ENCODE peak calls at places on chromosomes 7 and 10, in ten cellular contexts. One of them, this sample, is unnamed.

GRCh38 chr10:121070671-121071070 is 219.5 kb downstream of the WDR11 start:
- DNase-seq in K562: no peak
- DNase-seq in transverse colon: peak; percentile 23
- DNase-seq in choroid plexus epithelial cell: no peak
- DNase-seq in CD8-positive, alpha-beta T cell: no peak
- DNase-seq in astrocyte: no peak
- DNase-seq in effector memory CD4-positive, alpha-beta T cell: no peak
- DNase-seq in pancreas: no peak
- DNase-seq in GM12865: no peak
- DNase-seq in AG09309: no peak
- DNase-seq in this sample: no peak

GRCh38 chr10:112972606-112973005 is 22.6 kb downstream of the TCF7L2 start:
- DNase-seq in K562: no peak
- DNase-seq in transverse colon: no peak
- DNase-seq in choroid plexus epithelial cell: no peak
- DNase-seq in CD8-positive, alpha-beta T cell: no peak
- DNase-seq in astrocyte: no peak
- DNase-seq in effector memory CD4-positive, alpha-beta T cell: no peak
- DNase-seq in pancreas: no peak
- DNase-seq in GM12865: no peak
- DNase-seq in AG09309: no peak
- DNase-seq in this sample: no peak

GRCh38 chr7:137454169-137455166 is 110.9 kb upstream of the PTN start:
- DNase-seq in K562: peak; percentile 48
- DNase-seq in transverse colon: peak; percentile 13
- DNase-seq in choroid plexus epithelial cell: peak; percentile 93
- DNase-seq in CD8-positive, alpha-beta T cell: no peak
- DNase-seq in astrocyte: peak; percentile 73
- DNase-seq in effector memory CD4-positive, alpha-beta T cell: no peak
- DNase-seq in pancreas: no peak
- DNase-seq in GM12865: peak; percentile 32
- DNase-seq in AG09309: peak; percentile 64
- DNase-seq in this sample: peak; percentile 99

GRCh38 chr10:132069849-132070182 is 4.1 kb downstream of the JAKMIP3 start:
- DNase-seq in K562: no peak
- DNase-seq in transverse colon: no peak
- DNase-seq in choroid plexus epithelial cell: no peak
- DNase-seq in CD8-positive, alpha-beta T cell: no peak
- DNase-seq in astrocyte: no peak
- DNase-seq in effector memory CD4-positive, alpha-beta T cell: no peak
- DNase-seq in pancreas: no peak
- DNase-seq in GM12865: no peak
- DNase-seq in AG09309: no peak
- DNase-seq in this sample: no peak

GRCh38 chr10:45373783-45374450 is at the start of gene ALOX5:
- DNase-seq in K562: peak; percentile 89
- DNase-seq in transverse colon: peak; percentile 79
- DNase-seq in choroid plexus epithelial cell: no peak
- DNase-seq in CD8-positive, alpha-beta T cell: no peak
- DNase-seq in astrocyte: no peak
- DNase-seq in effector memory CD4-positive, alpha-beta T cell: peak; percentile 6
- DNase-seq in pancreas: peak; percentile 82
- DNase-seq in GM12865: peak; percentile 79
- DNase-seq in AG09309: no peak
- DNase-seq in this sample: no peak

GRCh38 chr7:138512885-138513284 is 52.8 kb downstream of the TRIM24 start:
- DNase-seq in K562: no peak
- DNase-seq in transverse colon: no peak
- DNase-seq in choroid plexus epithelial cell: no peak
- DNase-seq in CD8-positive, alpha-beta T cell: no peak
- DNase-seq in astrocyte: no peak
- DNase-seq in effector memory CD4-positive, alpha-beta T cell: no peak
- DNase-seq in pancreas: no peak
- DNase-seq in GM12865: no peak
- DNase-seq in AG09309: no peak
- DNase-seq in this sample: no peak

GRCh38 chr7:6164010-6164409 is 108.4 kb downstream of the CYTH3 start:
- DNase-seq in K562: no peak
- DNase-seq in transverse colon: no peak
- DNase-seq in choroid plexus epithelial cell: no peak
- DNase-seq in CD8-positive, alpha-beta T cell: no peak
- DNase-seq in astrocyte: no peak
- DNase-seq in effector memory CD4-positive, alpha-beta T cell: no peak
- DNase-seq in pancreas: no peak
- DNase-seq in GM12865: no peak
- DNase-seq in AG09309: no peak
- DNase-seq in this sample: no peak

GRCh38 chr10:93063977-93064660 is 3.5 kb downstream of the CYP26C1 start:
- DNase-seq in K562: no peak
- DNase-seq in transverse colon: no peak
- DNase-seq in choroid plexus epithelial cell: no peak
- DNase-seq in CD8-positive, alpha-beta T cell: no peak
- DNase-seq in astrocyte: no peak
- DNase-seq in effector memory CD4-positive, alpha-beta T cell: no peak
- DNase-seq in pancreas: no peak
- DNase-seq in GM12865: no peak
- DNase-seq in AG09309: no peak
- DNase-seq in this sample: no peak

DNA sequence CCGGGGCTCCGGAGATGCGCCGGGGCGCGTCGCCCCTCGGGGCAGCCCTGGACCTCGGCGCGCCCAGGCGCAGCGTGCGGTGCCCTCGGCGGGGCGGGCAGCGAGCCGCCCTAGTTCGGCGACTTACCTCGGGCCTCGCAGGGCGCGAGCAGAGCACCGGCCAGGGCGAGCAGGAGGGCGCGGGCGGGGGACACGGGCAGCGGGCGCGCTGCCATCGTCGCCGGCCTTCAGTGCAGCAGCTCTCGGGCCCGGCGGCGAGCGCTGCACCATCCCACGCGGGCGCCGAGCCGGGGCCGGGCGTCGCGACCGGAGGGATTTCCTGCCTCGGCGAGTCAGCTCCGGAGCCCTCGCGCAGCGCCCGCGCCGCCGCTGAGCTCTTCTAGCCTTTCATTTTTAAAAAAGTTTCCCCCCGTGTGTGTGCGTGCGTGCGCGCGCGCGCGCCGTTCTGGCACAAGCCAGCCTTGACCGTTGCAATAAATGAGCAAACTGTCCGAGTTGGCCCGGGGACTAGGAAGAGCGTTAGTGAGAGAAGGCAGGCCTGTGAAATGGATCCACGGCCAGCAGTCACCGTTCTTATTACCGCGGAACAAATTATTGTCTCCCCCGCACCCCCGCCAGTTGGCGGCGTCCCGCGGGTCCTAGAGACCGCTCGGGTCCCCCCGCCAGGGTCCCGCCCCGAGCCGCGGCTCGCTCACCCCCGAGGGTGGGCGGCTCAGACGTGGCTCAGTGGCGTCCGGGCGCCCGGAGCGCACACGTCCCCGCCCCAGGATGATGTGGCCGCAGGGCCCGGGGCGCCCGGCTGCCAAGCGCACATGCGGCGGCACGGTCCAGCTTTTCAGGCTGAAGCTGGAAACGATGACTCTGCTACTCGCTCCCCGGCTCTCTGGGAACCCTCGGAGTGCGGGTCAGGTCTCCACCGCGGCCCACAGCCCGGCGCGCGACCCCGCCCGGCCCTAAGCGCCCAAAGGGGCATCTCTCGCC is at the start of gene ADAM12:
- DNase-seq in K562: no peak
- DNase-seq in transverse colon: peak; percentile 21
- DNase-seq in choroid plexus epithelial cell: peak; percentile 74
- DNase-seq in CD8-positive, alpha-beta T cell: no peak
- DNase-seq in astrocyte: peak; percentile 71
- DNase-seq in effector memory CD4-positive, alpha-beta T cell: no peak
- DNase-seq in pancreas: no peak
- DNase-seq in GM12865: no peak
- DNase-seq in AG09309: no peak
- DNase-seq in this sample: peak; percentile 61
- H3K4me3 ChIP-seq in K562: no peak within 1 kb of the TSS
- H3K4me3 ChIP-seq in transverse colon: no peak within 1 kb of the TSS
- H3K4me3 ChIP-seq in choroid plexus epithelial cell: peak within 1 kb of the TSS; percentile 77
- H3K4me3 ChIP-seq in CD8-positive, alpha-beta T cell: no peak within 1 kb of the TSS
- H3K4me3 ChIP-seq in astrocyte: peak within 1 kb of the TSS; percentile 81
- H3K4me3 ChIP-seq in effector memory CD4-positive, alpha-beta T cell: peak within 1 kb of the TSS; percentile 27
- H3K4me3 ChIP-seq in pancreas: peak within 1 kb of the TSS; percentile 36
- H3K4me3 ChIP-seq in GM12865: no peak within 1 kb of the TSS
- H3K4me3 ChIP-seq in AG09309: peak within 1 kb of the TSS; percentile 80
- H3K4me3 ChIP-seq in this sample: peak within 1 kb of the TSS; percentile 68

DNA sequence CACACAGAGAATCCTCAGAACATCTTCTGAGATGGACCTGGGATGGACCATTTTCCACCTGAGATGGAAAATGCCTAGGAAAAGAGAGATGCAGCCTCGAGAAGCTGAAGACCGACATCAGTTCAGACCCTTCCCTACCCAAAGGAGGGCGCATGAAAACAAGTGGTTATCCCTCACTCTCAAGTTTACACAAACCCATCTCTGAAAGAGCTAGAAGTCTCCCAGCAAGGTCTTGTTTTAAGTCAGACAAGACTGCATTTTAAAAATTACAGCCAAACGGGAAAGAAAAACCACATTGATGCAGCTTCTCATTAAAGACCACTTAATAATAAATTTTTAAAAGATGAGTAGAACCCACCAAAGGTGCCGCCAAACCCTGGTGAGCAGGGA is 1.3 kb downstream of the RAPGEF5 start:
- DNase-seq in K562: no peak
- DNase-seq in transverse colon: no peak
- DNase-seq in choroid plexus epithelial cell: no peak
- DNase-seq in CD8-positive, alpha-beta T cell: no peak
- DNase-seq in astrocyte: no peak
- DNase-seq in effector memory CD4-positive, alpha-beta T cell: no peak
- DNase-seq in pancreas: no peak
- DNase-seq in GM12865: no peak
- DNase-seq in AG09309: no peak
- DNase-seq in this sample: no peak
- H3K4me3 ChIP-seq in K562: no peak overlapping the region
- H3K4me3 ChIP-seq in transverse colon: no peak overlapping the region
- H3K4me3 ChIP-seq in choroid plexus epithelial cell: no peak overlapping the region
- H3K4me3 ChIP-seq in CD8-positive, alpha-beta T cell: no peak overlapping the region
- H3K4me3 ChIP-seq in astrocyte: no peak overlapping the region
- H3K4me3 ChIP-seq in effector memory CD4-positive, alpha-beta T cell: no peak overlapping the region
- H3K4me3 ChIP-seq in pancreas: peak overlapping the region; percentile 66
- H3K4me3 ChIP-seq in GM12865: peak overlapping the region; percentile 71
- H3K4me3 ChIP-seq in AG09309: no peak overlapping the region
- H3K4me3 ChIP-seq in this sample: no peak overlapping the region

DNA sequence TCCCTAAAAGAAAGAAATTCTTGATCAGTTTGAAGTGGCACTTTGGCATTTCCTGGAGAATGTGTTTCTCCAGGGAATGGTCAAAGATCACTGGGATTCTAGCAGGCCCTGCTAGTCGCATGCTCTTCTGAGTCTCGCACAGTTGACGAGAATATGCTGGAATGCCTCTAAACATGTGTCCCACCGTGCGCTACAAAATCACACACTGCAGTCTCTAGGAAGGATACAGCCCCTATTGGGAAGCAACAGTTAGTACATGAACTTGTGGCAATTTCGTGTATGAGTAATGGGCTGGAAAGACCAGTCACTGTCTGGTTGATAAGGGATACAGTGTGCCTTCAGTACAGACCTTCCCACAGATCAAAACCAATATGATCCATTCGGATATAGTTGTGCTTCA is 257.9 kb downstream of the PRPF18 start:
- DNase-seq in K562: no peak
- DNase-seq in transverse colon: no peak
- DNase-seq in choroid plexus epithelial cell: peak; percentile 28
- DNase-seq in CD8-positive, alpha-beta T cell: no peak
- DNase-seq in astrocyte: peak; percentile 32
- DNase-seq in effector memory CD4-positive, alpha-beta T cell: no peak
- DNase-seq in pancreas: no peak
- DNase-seq in GM12865: no peak
- DNase-seq in AG09309: no peak
- DNase-seq in this sample: no peak
- H3K4me3 ChIP-seq in K562: no peak overlapping the region
- H3K4me3 ChIP-seq in transverse colon: no peak overlapping the region
- H3K4me3 ChIP-seq in choroid plexus epithelial cell: no peak overlapping the region
- H3K4me3 ChIP-seq in CD8-positive, alpha-beta T cell: no peak overlapping the region
- H3K4me3 ChIP-seq in astrocyte: no peak overlapping the region
- H3K4me3 ChIP-seq in effector memory CD4-positive, alpha-beta T cell: no peak overlapping the region
- H3K4me3 ChIP-seq in pancreas: no peak overlapping the region
- H3K4me3 ChIP-seq in GM12865: no peak overlapping the region
- H3K4me3 ChIP-seq in AG09309: no peak overlapping the region
- H3K4me3 ChIP-seq in this sample: no peak overlapping the region

GRCh38 chr7:85172530-85172941 is 14.3 kb downstream of the SEMA3D start:
- DNase-seq in K562: no peak
- DNase-seq in transverse colon: no peak
- DNase-seq in choroid plexus epithelial cell: peak; percentile 85
- DNase-seq in CD8-positive, alpha-beta T cell: no peak
- DNase-seq in astrocyte: peak; percentile 91
- DNase-seq in effector memory CD4-positive, alpha-beta T cell: no peak
- DNase-seq in pancreas: no peak
- DNase-seq in GM12865: no peak
- DNase-seq in AG09309: no peak
- DNase-seq in this sample: peak; percentile 16
- H3K4me3 ChIP-seq in K562: no peak overlapping the region
- H3K4me3 ChIP-seq in transverse colon: no peak overlapping the region
- H3K4me3 ChIP-seq in choroid plexus epithelial cell: no peak overlapping the region
- H3K4me3 ChIP-seq in CD8-positive, alpha-beta T cell: no peak overlapping the region
- H3K4me3 ChIP-seq in astrocyte: no peak overlapping the region
- H3K4me3 ChIP-seq in effector memory CD4-positive, alpha-beta T cell: no peak overlapping the region
- H3K4me3 ChIP-seq in pancreas: no peak overlapping the region
- H3K4me3 ChIP-seq in GM12865: no peak overlapping the region
- H3K4me3 ChIP-seq in AG09309: no peak overlapping the region
- H3K4me3 ChIP-seq in this sample: no peak overlapping the region

DNA sequence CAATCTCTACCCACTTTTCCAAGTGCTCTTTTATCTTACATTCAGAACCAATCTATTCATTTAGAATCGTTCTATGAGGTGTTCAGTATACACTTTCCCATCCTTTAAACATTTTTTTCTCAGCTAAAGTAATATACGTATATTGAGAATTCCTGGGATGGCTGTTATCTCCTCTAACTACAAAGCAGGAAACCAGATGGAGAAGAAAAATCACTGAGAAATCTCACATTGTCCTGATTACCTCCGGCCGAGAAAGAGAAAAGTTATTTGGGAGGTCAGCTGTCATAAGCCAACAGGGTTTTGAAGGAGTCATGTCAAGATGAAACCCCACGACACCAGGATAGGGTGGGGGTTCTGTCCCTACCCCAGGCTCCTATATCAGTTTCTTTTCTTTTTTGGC is 99.2 kb upstream of the KDM7A start:
- DNase-seq in K562: no peak
- DNase-seq in transverse colon: no peak
- DNase-seq in choroid plexus epithelial cell: no peak
- DNase-seq in CD8-positive, alpha-beta T cell: no peak
- DNase-seq in astrocyte: no peak
- DNase-seq in effector memory CD4-positive, alpha-beta T cell: no peak
- DNase-seq in pancreas: no peak
- DNase-seq in GM12865: no peak
- DNase-seq in AG09309: no peak
- DNase-seq in this sample: no peak
- H3K4me3 ChIP-seq in K562: no peak overlapping the region
- H3K4me3 ChIP-seq in transverse colon: no peak overlapping the region
- H3K4me3 ChIP-seq in choroid plexus epithelial cell: no peak overlapping the region
- H3K4me3 ChIP-seq in CD8-positive, alpha-beta T cell: no peak overlapping the region
- H3K4me3 ChIP-seq in astrocyte: no peak overlapping the region
- H3K4me3 ChIP-seq in effector memory CD4-positive, alpha-beta T cell: no peak overlapping the region
- H3K4me3 ChIP-seq in pancreas: no peak overlapping the region
- H3K4me3 ChIP-seq in GM12865: no peak overlapping the region
- H3K4me3 ChIP-seq in AG09309: no peak overlapping the region
- H3K4me3 ChIP-seq in this sample: no peak overlapping the region

This sample was measured in fibroblast of villous mesenchyme.